ENCODE peak calls at places on chromosomes 1 and 21, in six cellular contexts. B is K562, I is HCT116, N is H1, U is GM12878, V is HepG2. O is an unnamed sample. For H3K4me1, the result is how much of the 10 kb centered on the place peaks cover.

GRCh38 chr1:30901798-30902652 is 6.5 kb downstream of the SDC3 start:
- DNase-seq in B (no peak), I (no peak), N (no peak), U (no peak), V (peak), O (no peak)

GRCh38 chr1:25361901-25362300 is 23.8 kb downstream of the TMEM50A start:
- DNase-seq in B (no peak), I (no peak), N (no peak), U (no peak), V (no peak), O (no peak)

GRCh38 chr1:43613075-43613942 is 36.6 kb upstream of the KDM4A start:
- DNase-seq in B (no peak), I (no peak), N (no peak), U (no peak), V (no peak), O (no peak)

GRCh38 chr1:3907031-3907534 is 7.0 kb upstream of the C1orf174 start:
- DNase-seq in B (peak), I (no peak), N (no peak), U (no peak), V (no peak), O (no peak)

GRCh38 chr1:51157411-51157810 is 55.4 kb downstream of the C1orf185 start:
- DNase-seq in B (no peak), I (no peak), N (no peak), U (no peak), V (no peak), O (no peak)

GRCh38 chr21:26077523-26077922 is 93.0 kb downstream of the APP start:
- DNase-seq in B (no peak), I (no peak), N (no peak), U (no peak), V (no peak), O (no peak)

GRCh38 chr1:25028910-25029599 is 99.0 kb upstream of the RUNX3 start:
- DNase-seq in B (no peak), I (no peak), N (no peak), U (no peak), V (no peak), O (no peak)

GRCh38 chr1:50974618-50974935 is 4.5 kb downstream of the CDKN2C start:
- DNase-seq in B (no peak), I (no peak), N (no peak), U (no peak), V (no peak), O (no peak)

GRCh38 chr1:180231506-180232420 is 1.7 kb downstream of the LHX4 start:
- DNase-seq in B (no peak), I (peak), N (peak), U (no peak), V (no peak), O (no peak)

GRCh38 chr21:45612096-45613019 is 31.2 kb upstream of the PCBP3 start:
- DNase-seq in B (no peak), I (no peak), N (no peak), U (no peak), V (no peak), O (no peak)

GRCh38 chr21:44914176-44914874 is 6.4 kb downstream of the ITGB2 start:
- DNase-seq in B (no peak), I (no peak), N (no peak), U (no peak), V (peak), O (no peak)

GRCh38 chr21:14591882-14592281 is 45.8 kb upstream of the SAMSN1 start:
- DNase-seq in B (no peak), I (no peak), N (no peak), U (no peak), V (no peak), O (no peak)

GRCh38 chr1:174366946-174367345 is 80.8 kb upstream of the GPR52 start:
- DNase-seq in B (no peak), I (no peak), N (no peak), U (no peak), V (no peak), O (no peak)

GRCh38 chr1:225657462-225657989 is 4.6 kb upstream of the ENAH start:
- DNase-seq in B (no peak), I (no peak), N (peak), U (no peak), V (peak), O (no peak)

GRCh38 chr1:155513300-155513926 is 49.2 kb downstream of the ASH1L start:
- DNase-seq in B (no peak), I (no peak), N (no peak), U (no peak), V (no peak), O (no peak)

GRCh38 chr1:200099040-200099439 is 71.5 kb downstream of the NR5A2 start:
- DNase-seq in B (no peak), I (no peak), N (no peak), U (no peak), V (no peak), O (no peak)

GRCh38 chr1:38077523-38078147 is 31.0 kb upstream of the POU3F1 start:
- DNase-seq in B (no peak), I (no peak), N (no peak), U (no peak), V (no peak), O (no peak)

GRCh38 chr1:199687321-199687720 is 340.2 kb upstream of the NR5A2 start:
- DNase-seq in B (no peak), I (no peak), N (no peak), U (no peak), V (no peak), O (no peak)

GRCh38 chr1:26029054-26029863 is 7.7 kb downstream of the EXTL1 start:
- DNase-seq in B (peak), I (no peak), N (no peak), U (no peak), V (no peak), O (no peak)

GRCh38 chr1:84433253-84434080 is 35.2 kb downstream of the DNASE2B start:
- DNase-seq in B (peak), I (peak), N (no peak), U (peak), V (peak), O (peak)

GRCh38 chr21:30168086-30168485 is 1.5 kb upstream of the CLDN17 start:
- DNase-seq in B (no peak), I (no peak), N (no peak), U (no peak), V (no peak), O (no peak)

GRCh38 chr1:245946905-245947304 is 560.2 kb downstream of the SMYD3 start:
- DNase-seq in B (no peak), I (no peak), N (no peak), U (no peak), V (no peak), O (no peak)

DNA sequence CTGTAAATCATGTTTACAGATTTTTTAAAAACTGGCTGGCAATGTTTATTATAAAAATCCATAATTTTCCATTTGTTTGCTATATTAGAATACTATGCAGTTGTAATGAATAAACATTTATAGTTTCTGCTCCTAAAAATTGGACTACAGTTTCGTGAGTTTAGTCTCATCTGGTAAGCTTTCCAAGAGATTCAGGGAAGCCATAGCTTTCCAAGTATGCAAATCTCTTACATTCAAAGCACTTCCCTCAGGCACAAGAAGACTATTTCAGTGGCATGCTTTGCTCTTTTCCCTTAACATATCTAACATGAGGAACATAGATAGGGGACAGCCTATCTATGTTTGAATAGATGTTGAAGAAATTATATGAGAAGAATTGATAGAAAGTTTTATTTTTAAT is 77.2 kb downstream of the ADGRL2 start:
- DNase-seq in B (no peak), I (no peak), N (no peak), U (no peak), V (no peak), O (no peak)
- H3K4me1 ChIP-seq in B (under half), I (under half), N (under half), U (under half), V (under half), O (under half)

GRCh38 chr21:35036521-35037383 is 12.3 kb downstream of the RUNX1 start:
- DNase-seq in B (no peak), I (no peak), N (no peak), U (no peak), V (peak), O (no peak)
- TF ChIP-seq ZNF274 in B (no peak), I (no peak), N (no peak), U (no peak), V (no peak), O (no peak)

GRCh38 chr21:41152149-41152548 is 15.8 kb upstream of the BACE2 start:
- DNase-seq in B (no peak), I (no peak), N (no peak), U (no peak), V (no peak), O (no peak)

GRCh38 chr21:41153443-41153842 is 14.5 kb upstream of the BACE2 start:
- DNase-seq in B (no peak), I (no peak), N (no peak), U (no peak), V (no peak), O (no peak)

GRCh38 chr21:41160036-41160435 is 7.9 kb upstream of the BACE2 start:
- DNase-seq in B (no peak), I (no peak), N (no peak), U (no peak), V (no peak), O (no peak)

GRCh38 chr21:41161428-41161827 is 6.5 kb upstream of the BACE2 start:
- DNase-seq in B (no peak), I (no peak), N (no peak), U (no peak), V (no peak), O (no peak)

DNA sequence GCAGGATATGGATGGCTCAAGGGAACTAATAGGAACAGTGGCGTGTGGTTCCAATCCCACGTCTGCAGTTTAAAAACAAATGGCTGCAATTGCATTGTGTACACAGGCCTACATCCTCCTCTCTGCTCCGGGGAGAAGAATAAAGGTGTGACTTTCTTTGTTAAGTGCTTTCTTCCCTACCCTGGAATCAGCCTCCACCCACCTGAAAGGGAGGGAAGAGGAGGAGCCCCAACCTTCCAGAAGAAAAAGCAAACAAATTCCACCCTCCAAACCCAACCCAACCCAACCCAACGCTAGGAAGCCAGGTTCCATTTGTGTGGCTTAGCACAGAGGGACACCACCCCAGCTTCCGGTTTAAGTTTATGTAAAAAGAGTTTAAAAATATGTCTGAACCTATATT is 11.8 kb upstream of the BACE2 start:
- DNase-seq in B (no peak), I (no peak), N (no peak), U (no peak), V (no peak), O (no peak)
- H3K4me1 ChIP-seq in B (under half), I (under half), N (under half), U (under half), V (under half), O (under half)

GRCh38 chr1:18870325-18870865 is 10.9 kb upstream of the TAS1R2 start:
- DNase-seq in B (no peak), I (no peak), N (no peak), U (no peak), V (no peak), O (no peak)
- TF ChIP-seq ZNF274 in B (no peak), I (no peak), N (no peak), U (no peak), V (no peak), O (no peak)

DNA sequence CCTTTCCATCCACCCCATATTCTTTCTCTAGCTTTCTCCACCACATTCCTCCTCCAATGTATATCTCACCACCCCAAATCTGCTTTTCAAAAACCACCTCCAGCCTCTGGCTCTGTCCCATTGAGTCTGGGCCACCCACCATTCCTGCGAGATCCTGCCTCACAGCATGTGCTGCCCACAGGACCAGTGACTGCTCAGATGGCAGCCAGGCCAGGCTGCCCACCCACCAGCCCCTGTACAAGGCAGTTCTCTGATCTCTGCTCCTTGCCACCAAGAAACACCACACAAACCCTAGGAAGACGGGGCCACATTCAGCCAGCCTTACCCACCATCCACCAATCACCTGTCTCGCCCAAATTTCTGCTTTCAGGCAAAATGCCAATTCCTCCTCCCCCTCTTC is 53.7 kb downstream of the PLEKHA6 start:
- DNase-seq in B (no peak), I (no peak), N (peak), U (no peak), V (no peak), O (no peak)
- H3K4me1 ChIP-seq in B (under half), I (under half), N (under half), U (under half), V (under half), O (under half)

O was measured in NT2/D1.